ENCODE peak calls at places on chromosomes 4 and X, in four cellular contexts. L is A549, C is K562, O is GM12878. G is an unnamed sample.

GRCh38 chr4:99845708-99846469 is 29.3 kb downstream of the DAPP1 start:
- DNase-seq in L (no peak), C (no peak), O (no peak), G (no peak)

GRCh38 chr4:76755756-76756155 is 142.2 kb downstream of the SOWAHB start:
- DNase-seq in L (no peak), C (no peak), O (no peak), G (no peak)

GRCh38 chr4:137509855-137510282 is 22.4 kb downstream of the PCDH18 start:
- DNase-seq in L (no peak), C (no peak), O (no peak), G (no peak)

GRCh38 chrX:81201692-81202412 is at the start of the genes HMGN5 and SH3BGRL:
- DNase-seq in L (peak), C (peak), O (peak), G (peak)

GRCh38 chr4:158995040-158995439 is 107.8 kb upstream of the RAPGEF2 start:
- DNase-seq in L (no peak), C (no peak), O (no peak), G (no peak)

GRCh38 chr4:110586137-110586850 is 36.6 kb downstream of the PITX2 start:
- DNase-seq in L (peak), C (no peak), O (no peak), G (peak)

GRCh38 chr4:164192844-164193243 is 561.1 kb upstream of the SMIM31 start:
- DNase-seq in L (no peak), C (no peak), O (no peak), G (no peak)

GRCh38 chr4:15162465-15163283 is 160.4 kb downstream of the CPEB2 start:
- DNase-seq in L (no peak), C (no peak), O (no peak), G (peak)

GRCh38 chr4:25881187-25881586 is 18.4 kb upstream of the SEL1L3 start:
- DNase-seq in L (no peak), C (no peak), O (no peak), G (no peak)

GRCh38 chr4:40458109-40458508 is 123.0 kb downstream of the CHRNA9 start:
- DNase-seq in L (no peak), C (no peak), O (no peak), G (no peak)

GRCh38 chr4:40454816-40455215 is 119.7 kb downstream of the CHRNA9 start:
- DNase-seq in L (no peak), C (no peak), O (no peak), G (no peak)

GRCh38 chr4:40453912-40454311 is 118.8 kb downstream of the CHRNA9 start:
- DNase-seq in L (no peak), C (no peak), O (no peak), G (no peak)

GRCh38 chr4:40452490-40452813 is 117.3 kb downstream of the CHRNA9 start:
- DNase-seq in L (no peak), C (no peak), O (no peak), G (no peak)

DNA sequence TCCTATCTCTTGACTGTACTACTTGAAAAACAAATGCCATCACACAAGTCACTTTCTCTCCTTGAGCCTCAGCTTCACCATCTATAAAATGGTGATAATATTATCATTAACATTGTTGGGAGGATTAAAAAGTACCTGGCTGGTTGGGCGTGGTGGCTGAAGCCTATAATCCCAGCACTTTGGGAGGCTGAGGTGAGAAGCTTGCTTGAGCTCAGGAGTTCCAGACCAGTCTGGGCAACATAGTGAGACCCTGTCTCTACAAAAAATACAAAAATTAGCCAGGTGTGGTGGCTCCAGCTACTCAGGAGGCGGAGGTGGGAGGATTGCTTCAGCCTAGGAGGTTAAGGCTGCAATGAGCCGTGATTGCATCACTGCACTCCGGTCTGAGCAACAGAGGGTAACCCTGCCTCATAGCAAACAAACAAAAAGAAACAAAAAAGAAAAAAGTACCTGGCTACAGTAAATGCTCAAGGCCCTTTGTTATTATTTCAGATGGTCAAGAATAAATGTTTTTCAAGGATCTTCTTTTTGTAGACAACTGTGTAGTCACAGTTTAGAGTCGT is 120.3 kb downstream of the CHRNA9 start:
- DNase-seq in L (no peak), C (no peak), O (no peak), G (no peak)
- TF ChIP-seq ELK1 in L (no peak), C (no peak), O (no peak), G (no peak)

GRCh38 chrX:10360121-10360520 is 203.3 kb downstream of the CLCN4 start:
- DNase-seq in L (no peak), C (no peak), O (no peak), G (peak)
- TF ChIP-seq ELK1 in L (no peak), C (no peak), O (no peak), G (no peak)

GRCh38 chr4:135277116-135277979 is 1075.8 kb upstream of the PABPC4L start:
- DNase-seq in L (no peak), C (no peak), O (no peak), G (peak)
- TF ChIP-seq ELK1 in L (no peak), C (no peak), O (no peak), G (no peak)

GRCh38 chrX:1389993-1390285 is 2.0 kb downstream of the SLC25A6 start:
- DNase-seq in L (no peak), C (no peak), O (no peak), G (no peak)
- TF ChIP-seq ELK1 in L (no peak), C (no peak), O (no peak), G (no peak)

GRCh38 chr4:20252656-20253271 is 1.1 kb downstream of the SLIT2 start:
- DNase-seq in L (no peak), C (no peak), O (no peak), G (peak)

GRCh38 chr4:20248155-20248558 is 3.5 kb upstream of the SLIT2 start:
- DNase-seq in L (no peak), C (no peak), O (no peak), G (peak)

GRCh38 chr4:20251796-20252655 is at the start of gene SLIT2:
- DNase-seq in L (peak), C (peak), O (no peak), G (peak)

GRCh38 chr4:20251061-20251795 is 477 bp upstream of the SLIT2 start:
- DNase-seq in L (no peak), C (no peak), O (no peak), G (peak)

DNA sequence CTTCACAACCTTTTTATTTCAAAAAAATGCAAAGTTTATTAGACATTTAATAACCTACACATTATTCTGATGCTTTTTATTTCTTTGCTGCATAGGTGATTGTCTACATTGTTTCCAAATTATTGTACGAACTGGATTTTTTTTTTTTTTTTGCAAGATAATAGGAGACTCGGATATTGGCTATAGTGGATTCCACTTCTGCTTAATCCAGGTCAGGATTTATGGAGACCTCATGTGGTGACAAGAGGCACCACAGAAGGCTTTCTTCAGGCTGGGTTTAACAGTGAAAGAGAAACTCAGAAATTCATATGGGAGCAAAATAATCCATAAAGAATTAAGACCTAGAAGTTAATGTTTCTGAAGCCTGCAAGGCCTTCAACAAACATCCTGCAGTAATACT is 2.4 kb upstream of the SLIT2 start:
- DNase-seq in L (no peak), C (no peak), O (no peak), G (peak)
- TF ChIP-seq ELK1 in L (no peak), C (no peak), O (no peak), G (no peak)

G was measured in IMR-90.